ENCODE peak calls at places on chromosomes 4 and X, in five cellular contexts. One of them, this sample, is unnamed. For H3K4me1, the result is how much of the 10 kb centered on the place peaks cover.

GRCh38 chrX:123869488-123869887 is 9.6 kb downstream of the XIAP start:
- DNase-seq in body of pancreas: no peak
- DNase-seq in ovary: no peak
- DNase-seq in HCT116: no peak
- DNase-seq in hepatocyte: no peak
- DNase-seq in this sample: no peak

GRCh38 chr4:81804849-81805248 is 333.1 kb upstream of the RASGEF1B start:
- DNase-seq in ovary: no peak
- DNase-seq in hepatocyte: no peak
- DNase-seq in body of pancreas: no peak
- DNase-seq in HCT116: no peak
- DNase-seq in this sample: no peak

GRCh38 chr4:65302145-65302544 is 368.1 kb downstream of the EPHA5 start:
- DNase-seq in hepatocyte: no peak
- DNase-seq in ovary: no peak
- DNase-seq in HCT116: no peak
- DNase-seq in body of pancreas: no peak
- DNase-seq in this sample: no peak

GRCh38 chrX:43881410-43882293 is 598 bp downstream of the MAOB start:
- DNase-seq in hepatocyte: peak
- DNase-seq in HCT116: no peak
- DNase-seq in body of pancreas: peak
- DNase-seq in ovary: peak
- DNase-seq in this sample: no peak

GRCh38 chr4:84050014-84050413 is 449.1 kb downstream of the NKX6-1 start:
- DNase-seq in body of pancreas: no peak
- DNase-seq in ovary: no peak
- DNase-seq in HCT116: no peak
- DNase-seq in hepatocyte: no peak
- DNase-seq in this sample: no peak

GRCh38 chr4:6281436-6282144 is 11.9 kb downstream of the WFS1 start:
- DNase-seq in HCT116: no peak
- DNase-seq in hepatocyte: no peak
- DNase-seq in body of pancreas: no peak
- DNase-seq in ovary: peak
- DNase-seq in this sample: no peak

GRCh38 chr4:52376107-52376704 is 282.9 kb downstream of the USP46 start:
- DNase-seq in hepatocyte: peak
- DNase-seq in HCT116: peak
- DNase-seq in ovary: peak
- DNase-seq in body of pancreas: no peak
- DNase-seq in this sample: no peak

GRCh38 chr4:91904556-91904955 is 399.2 kb upstream of the GRID2 start:
- DNase-seq in hepatocyte: no peak
- DNase-seq in ovary: no peak
- DNase-seq in HCT116: no peak
- DNase-seq in body of pancreas: no peak
- DNase-seq in this sample: no peak

GRCh38 chrX:133741303-133741702 is 244.1 kb downstream of the GPC3 start:
- DNase-seq in hepatocyte: no peak
- DNase-seq in ovary: no peak
- DNase-seq in body of pancreas: no peak
- DNase-seq in HCT116: no peak
- DNase-seq in this sample: no peak

GRCh38 chrX:120749141-120749846 is 119.4 kb upstream of the C1GALT1C1 start:
- DNase-seq in ovary: no peak
- DNase-seq in body of pancreas: no peak
- DNase-seq in HCT116: no peak
- DNase-seq in hepatocyte: no peak
- DNase-seq in this sample: no peak

GRCh38 chrX:10516781-10517322 is 103.5 kb downstream of the MID1 start:
- DNase-seq in hepatocyte: no peak
- DNase-seq in body of pancreas: no peak
- DNase-seq in HCT116: no peak
- DNase-seq in ovary: no peak
- DNase-seq in this sample: no peak

GRCh38 chrX:119236599-119237525 is 777 bp downstream of the PGRMC1 start:
- DNase-seq in HCT116: no peak
- DNase-seq in ovary: peak
- DNase-seq in hepatocyte: peak
- DNase-seq in body of pancreas: peak
- DNase-seq in this sample: no peak

GRCh38 chrX:154724999-154725756 is 25.7 kb downstream of the GAB3 start:
- DNase-seq in hepatocyte: no peak
- DNase-seq in HCT116: no peak
- DNase-seq in body of pancreas: no peak
- DNase-seq in ovary: no peak
- DNase-seq in this sample: no peak
- H3K4me3 ChIP-seq in hepatocyte: no peak
- H3K4me3 ChIP-seq in HCT116: no peak
- H3K4me3 ChIP-seq in body of pancreas: no peak
- H3K4me3 ChIP-seq in ovary: no peak
- H3K4me3 ChIP-seq in this sample: no peak

GRCh38 chr4:158814207-158814606 is 45.4 kb downstream of the FNIP2 start:
- DNase-seq in ovary: no peak
- DNase-seq in HCT116: no peak
- DNase-seq in body of pancreas: no peak
- DNase-seq in hepatocyte: no peak
- DNase-seq in this sample: no peak
- H3K4me1 ChIP-seq in ovary: under half
- H3K4me1 ChIP-seq in HCT116: under half
- H3K4me1 ChIP-seq in body of pancreas: half or more
- H3K4me1 ChIP-seq in hepatocyte: under half
- H3K4me1 ChIP-seq in this sample: under half

GRCh38 chr4:143403551-143403816 is 66.8 kb downstream of the GAB1 start:
- DNase-seq in ovary: no peak
- DNase-seq in hepatocyte: no peak
- DNase-seq in HCT116: no peak
- DNase-seq in body of pancreas: no peak
- DNase-seq in this sample: no peak
- H3K4me3 ChIP-seq in ovary: no peak
- H3K4me3 ChIP-seq in hepatocyte: no peak
- H3K4me3 ChIP-seq in HCT116: no peak
- H3K4me3 ChIP-seq in body of pancreas: no peak
- H3K4me3 ChIP-seq in this sample: no peak

GRCh38 chr4:118585015-118585414 is 100.2 kb upstream of the METTL14 start:
- DNase-seq in hepatocyte: no peak
- DNase-seq in ovary: peak
- DNase-seq in body of pancreas: no peak
- DNase-seq in HCT116: no peak
- DNase-seq in this sample: no peak

GRCh38 chr4:118586357-118586790 is 98.8 kb upstream of the METTL14 start:
- DNase-seq in ovary: peak
- DNase-seq in hepatocyte: no peak
- DNase-seq in body of pancreas: peak
- DNase-seq in HCT116: no peak
- DNase-seq in this sample: no peak

GRCh38 chr4:118589471-118590055 is 95.6 kb upstream of the METTL14 start:
- DNase-seq in hepatocyte: no peak
- DNase-seq in ovary: no peak
- DNase-seq in HCT116: no peak
- DNase-seq in body of pancreas: no peak
- DNase-seq in this sample: no peak

GRCh38 chr4:118587946-118588345 is 97.2 kb upstream of the METTL14 start:
- DNase-seq in body of pancreas: no peak
- DNase-seq in ovary: no peak
- DNase-seq in HCT116: no peak
- DNase-seq in hepatocyte: no peak
- DNase-seq in this sample: no peak

DNA sequence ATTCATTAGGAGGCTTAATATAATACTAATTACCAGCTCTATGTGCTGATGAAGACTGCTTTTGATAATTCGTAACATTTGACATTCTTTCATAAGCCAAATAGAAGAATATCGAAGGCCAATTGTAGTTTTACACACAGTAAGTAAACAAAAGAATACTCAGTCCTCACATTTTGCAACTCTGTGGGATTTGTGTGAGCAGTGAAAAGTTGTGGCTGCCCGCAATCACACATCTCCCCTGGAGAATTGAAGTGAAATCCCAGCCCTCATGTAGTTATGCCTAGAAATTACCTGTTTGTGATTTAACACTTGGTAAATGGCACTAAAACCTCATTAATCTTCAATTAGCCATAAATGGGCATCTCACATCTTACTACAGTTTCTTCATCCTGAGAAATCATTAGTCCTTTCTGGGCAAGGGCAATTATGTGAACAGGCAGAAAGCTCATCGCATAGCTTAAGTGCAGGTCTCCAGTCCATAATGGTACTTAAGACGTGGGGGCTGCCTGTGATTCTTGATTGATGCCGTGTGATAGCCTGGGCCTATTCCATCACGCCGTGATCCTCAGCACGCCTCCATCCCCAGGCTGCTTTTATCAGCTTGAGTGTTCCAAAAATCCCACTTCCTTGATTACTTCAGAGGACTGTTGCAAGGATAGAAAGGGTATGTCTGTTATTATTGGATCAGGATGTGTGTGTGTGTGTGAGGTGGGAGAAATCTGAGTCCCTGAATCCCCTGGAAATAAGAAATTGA is 97.9 kb upstream of the METTL14 start:
- DNase-seq in ovary: no peak
- DNase-seq in body of pancreas: no peak
- DNase-seq in hepatocyte: no peak
- DNase-seq in HCT116: no peak
- DNase-seq in this sample: no peak
- H3K4me1 ChIP-seq in ovary: under half
- H3K4me1 ChIP-seq in body of pancreas: under half
- H3K4me1 ChIP-seq in hepatocyte: under half
- H3K4me1 ChIP-seq in HCT116: under half
- H3K4me1 ChIP-seq in this sample: under half

GRCh38 chrX:54496517-54496852 is 451 bp upstream of the FGD1 start:
- DNase-seq in HCT116: no peak
- DNase-seq in ovary: peak
- DNase-seq in hepatocyte: no peak
- DNase-seq in body of pancreas: no peak
- DNase-seq in this sample: no peak

GRCh38 chrX:54494166-54494969 is 1.7 kb downstream of the FGD1 start:
- DNase-seq in ovary: no peak
- DNase-seq in body of pancreas: no peak
- DNase-seq in HCT116: no peak
- DNase-seq in hepatocyte: no peak
- DNase-seq in this sample: no peak

GRCh38 chrX:54496936-54497335 is 902 bp upstream of the FGD1 start:
- DNase-seq in HCT116: no peak
- DNase-seq in hepatocyte: no peak
- DNase-seq in ovary: no peak
- DNase-seq in body of pancreas: no peak
- DNase-seq in this sample: no peak

GRCh38 chrX:54495814-54496516 is at the start of gene FGD1:
- DNase-seq in ovary: peak
- DNase-seq in body of pancreas: peak
- DNase-seq in hepatocyte: peak
- DNase-seq in HCT116: no peak
- DNase-seq in this sample: no peak

GRCh38 chrX:54494970-54495813 is 842 bp downstream of the FGD1 start:
- DNase-seq in body of pancreas: peak
- DNase-seq in ovary: peak
- DNase-seq in HCT116: no peak
- DNase-seq in hepatocyte: peak
- DNase-seq in this sample: no peak
- H3K4me3 ChIP-seq in body of pancreas: peak
- H3K4me3 ChIP-seq in ovary: peak
- H3K4me3 ChIP-seq in HCT116: peak
- H3K4me3 ChIP-seq in hepatocyte: peak
- H3K4me3 ChIP-seq in this sample: peak